ENCODE peak calls at places on chromosomes 11 and 22, in ten cellular contexts. One of them, this sample, is unnamed.

GRCh38 chr11:70034740-70035365 is 43.3 kb upstream of the ANO1 start:
- DNase-seq in mesenteric fat pad: peak
- DNase-seq in cardiac fibroblast: no peak
- DNase-seq in anterior cingulate cortex: no peak
- DNase-seq in left cardiac atrium: no peak
- DNase-seq in ELR: no peak
- DNase-seq in stromal cell of bone marrow: no peak
- DNase-seq in CD8-positive, alpha-beta T cell: no peak
- DNase-seq in amygdala: no peak
- DNase-seq in iPS DF 6.9: no peak
- DNase-seq in this sample: no peak

GRCh38 chr11:63592975-63593395 is 21.2 kb downstream of the PLAAT3 start:
- DNase-seq in mesenteric fat pad: no peak
- DNase-seq in ELR: peak
- DNase-seq in stromal cell of bone marrow: no peak
- DNase-seq in left cardiac atrium: no peak
- DNase-seq in iPS DF 6.9: no peak
- DNase-seq in amygdala: no peak
- DNase-seq in CD8-positive, alpha-beta T cell: no peak
- DNase-seq in cardiac fibroblast: peak
- DNase-seq in anterior cingulate cortex: no peak
- DNase-seq in this sample: no peak

GRCh38 chr11:66727282-66727882 is 1.6 kb downstream of the SPTBN2 start:
- DNase-seq in CD8-positive, alpha-beta T cell: no peak
- DNase-seq in anterior cingulate cortex: no peak
- DNase-seq in stromal cell of bone marrow: no peak
- DNase-seq in mesenteric fat pad: peak
- DNase-seq in left cardiac atrium: peak
- DNase-seq in amygdala: peak
- DNase-seq in cardiac fibroblast: peak
- DNase-seq in ELR: peak
- DNase-seq in iPS DF 6.9: no peak
- DNase-seq in this sample: no peak

GRCh38 chr22:44683237-44683636 is 18.8 kb upstream of the PRR5 start:
- DNase-seq in iPS DF 6.9: no peak
- DNase-seq in cardiac fibroblast: no peak
- DNase-seq in left cardiac atrium: no peak
- DNase-seq in anterior cingulate cortex: no peak
- DNase-seq in mesenteric fat pad: no peak
- DNase-seq in amygdala: no peak
- DNase-seq in ELR: no peak
- DNase-seq in CD8-positive, alpha-beta T cell: no peak
- DNase-seq in stromal cell of bone marrow: no peak
- DNase-seq in this sample: no peak

GRCh38 chr11:128367573-128367972 is 219.8 kb downstream of the ETS1 start:
- DNase-seq in stromal cell of bone marrow: no peak
- DNase-seq in cardiac fibroblast: no peak
- DNase-seq in CD8-positive, alpha-beta T cell: no peak
- DNase-seq in amygdala: no peak
- DNase-seq in mesenteric fat pad: no peak
- DNase-seq in anterior cingulate cortex: no peak
- DNase-seq in ELR: no peak
- DNase-seq in iPS DF 6.9: no peak
- DNase-seq in left cardiac atrium: no peak
- DNase-seq in this sample: no peak

GRCh38 chr22:40043086-40043485 is 48.3 kb downstream of the FAM83F start:
- DNase-seq in stromal cell of bone marrow: no peak
- DNase-seq in amygdala: no peak
- DNase-seq in CD8-positive, alpha-beta T cell: no peak
- DNase-seq in ELR: no peak
- DNase-seq in anterior cingulate cortex: no peak
- DNase-seq in mesenteric fat pad: peak
- DNase-seq in iPS DF 6.9: no peak
- DNase-seq in left cardiac atrium: no peak
- DNase-seq in cardiac fibroblast: peak
- DNase-seq in this sample: no peak

GRCh38 chr22:21641417-21641794 is 696 bp upstream of the SDF2L1 start:
- DNase-seq in iPS DF 6.9: no peak
- DNase-seq in left cardiac atrium: peak
- DNase-seq in amygdala: no peak
- DNase-seq in cardiac fibroblast: peak
- DNase-seq in stromal cell of bone marrow: no peak
- DNase-seq in CD8-positive, alpha-beta T cell: no peak
- DNase-seq in ELR: peak
- DNase-seq in anterior cingulate cortex: no peak
- DNase-seq in mesenteric fat pad: no peak
- DNase-seq in this sample: peak

GRCh38 chr11:63915961-63916836 is 765 bp downstream of the RCOR2 start:
- DNase-seq in iPS DF 6.9: no peak
- DNase-seq in amygdala: peak
- DNase-seq in anterior cingulate cortex: no peak
- DNase-seq in cardiac fibroblast: no peak
- DNase-seq in left cardiac atrium: peak
- DNase-seq in stromal cell of bone marrow: no peak
- DNase-seq in CD8-positive, alpha-beta T cell: no peak
- DNase-seq in ELR: peak
- DNase-seq in mesenteric fat pad: no peak
- DNase-seq in this sample: no peak

GRCh38 chr22:27212617-27213177 is 555.3 kb downstream of the MIAT start:
- DNase-seq in left cardiac atrium: peak
- DNase-seq in amygdala: no peak
- DNase-seq in ELR: peak
- DNase-seq in stromal cell of bone marrow: peak
- DNase-seq in CD8-positive, alpha-beta T cell: no peak
- DNase-seq in cardiac fibroblast: peak
- DNase-seq in anterior cingulate cortex: no peak
- DNase-seq in mesenteric fat pad: no peak
- DNase-seq in iPS DF 6.9: no peak
- DNase-seq in this sample: peak

GRCh38 chr11:14418801-14419417 is 59.9 kb upstream of the RRAS2 start:
- DNase-seq in cardiac fibroblast: peak
- DNase-seq in left cardiac atrium: no peak
- DNase-seq in ELR: peak
- DNase-seq in mesenteric fat pad: no peak
- DNase-seq in amygdala: no peak
- DNase-seq in iPS DF 6.9: peak
- DNase-seq in CD8-positive, alpha-beta T cell: no peak
- DNase-seq in stromal cell of bone marrow: no peak
- DNase-seq in anterior cingulate cortex: no peak
- DNase-seq in this sample: no peak

GRCh38 chr11:77361184-77361583 is 59.7 kb upstream of the GDPD4 start:
- DNase-seq in mesenteric fat pad: no peak
- DNase-seq in ELR: peak
- DNase-seq in stromal cell of bone marrow: no peak
- DNase-seq in CD8-positive, alpha-beta T cell: no peak
- DNase-seq in amygdala: no peak
- DNase-seq in left cardiac atrium: no peak
- DNase-seq in iPS DF 6.9: peak
- DNase-seq in cardiac fibroblast: peak
- DNase-seq in anterior cingulate cortex: no peak
- DNase-seq in this sample: no peak

GRCh38 chr11:7639643-7640025 is 33.7 kb downstream of the CYB5R2 start:
- DNase-seq in amygdala: no peak
- DNase-seq in ELR: no peak
- DNase-seq in stromal cell of bone marrow: no peak
- DNase-seq in anterior cingulate cortex: no peak
- DNase-seq in left cardiac atrium: peak
- DNase-seq in iPS DF 6.9: no peak
- DNase-seq in cardiac fibroblast: no peak
- DNase-seq in CD8-positive, alpha-beta T cell: no peak
- DNase-seq in mesenteric fat pad: no peak
- DNase-seq in this sample: no peak